ENCODE peak calls at places on chromosomes 4 and X, in five cellular contexts. D is activated CD4-positive, alpha-beta T cell treated with anti-CD3 and anti-CD28 coated beads, Interleukin-2, amount 50 U/mL, for 24 hours; S is PC-3; L is stimulated activated CD8-positive, alpha-beta memory T cell treated with anti-CD3 and anti-CD28 coated beads, Interleukin-4, amount 100 ng/mL, for 1 hour; C is A172. Y is an unnamed sample.

GRCh38 chrX:1592863-1593201 is 1.4 kb downstream of the AKAP17A start:
- DNase-seq in C (no peak), D (no peak), L (no peak), S (no peak), Y (no peak)

GRCh38 chr4:10031663-10032590 is 10.6 kb upstream of the SLC2A9 start:
- DNase-seq in C (no peak), S (no peak), L (no peak), D (no peak), Y (no peak)

GRCh38 chrX:120457766-120458180 is 11.3 kb downstream of the LAMP2 start:
- DNase-seq in L (no peak), S (peak), D (no peak), C (peak), Y (no peak)

GRCh38 chr4:57163530-57164459 is 53.6 kb upstream of the IGFBP7 start:
- DNase-seq in D (peak), L (peak), S (peak), C (peak), Y (peak)

GRCh38 chr4:181018998-181019397 is 1224.2 kb upstream of the TENM3 start:
- DNase-seq in L (no peak), S (no peak), D (no peak), C (no peak), Y (no peak)

GRCh38 chr4:22190855-22191254 is 242.3 kb upstream of the KCNIP4 start:
- DNase-seq in L (no peak), D (no peak), C (peak), S (peak), Y (no peak)

GRCh38 chr4:123953556-123953955 is 557.0 kb downstream of the SPRY1 start:
- DNase-seq in D (no peak), S (no peak), L (no peak), C (no peak), Y (no peak)

GRCh38 chrX:136866337-136867095 is 14.0 kb downstream of the RBMX start:
- DNase-seq in L (no peak), S (no peak), D (no peak), C (no peak), Y (peak)

GRCh38 chrX:138775501-138775900 is 64.0 kb upstream of the FGF13 start:
- DNase-seq in S (peak), L (no peak), C (peak), D (no peak), Y (peak)

GRCh38 chr4:132587626-132588025 is 561.5 kb upstream of the PCDH10 start:
- DNase-seq in C (peak), S (peak), L (no peak), D (no peak), Y (no peak)

GRCh38 chr4:42391981-42392380 is 5.3 kb upstream of the SHISA3 start:
- DNase-seq in D (no peak), L (no peak), S (no peak), C (peak), Y (no peak)

GRCh38 chrX:23797371-23798128 is 14.6 kb downstream of the SAT1 start:
- DNase-seq in S (peak), L (no peak), C (no peak), D (no peak), Y (no peak)

GRCh38 chrX:68997911-68998310 is 167.3 kb downstream of the PJA1 start:
- DNase-seq in C (no peak), D (no peak), S (peak), L (no peak), Y (peak)

GRCh38 chrX:149825424-149825823 is 43.7 kb downstream of the MAGEA9 start:
- DNase-seq in S (peak), L (peak), C (peak), D (peak), Y (no peak)

GRCh38 chr4:103092245-103092644 is 7.4 kb downstream of the BDH2 start:
- DNase-seq in D (no peak), L (no peak), S (no peak), C (no peak), Y (no peak)

GRCh38 chr4:128830906-128831525 is 21.5 kb downstream of the JADE1 start:
- DNase-seq in L (no peak), D (no peak), C (no peak), S (no peak), Y (peak)

GRCh38 chr4:168751263-168752225 is 254.7 kb downstream of the PALLD start:
- DNase-seq in D (no peak), S (no peak), C (no peak), L (no peak), Y (no peak)

GRCh38 chr4:40763228-40763716 is 13.5 kb downstream of the NSUN7 start:
- DNase-seq in S (no peak), L (no peak), D (no peak), C (no peak), Y (no peak)

GRCh38 chr4:85132117-85132516 is 165.6 kb upstream of the WDFY3 start:
- DNase-seq in L (no peak), D (no peak), C (no peak), S (no peak), Y (no peak)

GRCh38 chr4:155569471-155569870 is 97.2 kb upstream of the GUCY1A1 start:
- DNase-seq in S (no peak), L (no peak), C (no peak), D (no peak), Y (no peak)

GRCh38 chrX:39848900-39849299 is 248.9 kb downstream of the BCOR start:
- DNase-seq in S (peak), D (no peak), C (peak), L (no peak), Y (no peak)

GRCh38 chr4:6916587-6917444 is 7.2 kb downstream of the TBC1D14 start:
- DNase-seq in L (no peak), D (no peak), S (no peak), C (peak), Y (no peak)

GRCh38 chr4:123587983-123588494 is 191.4 kb downstream of the SPRY1 start:
- DNase-seq in D (no peak), C (peak), S (peak), L (no peak), Y (no peak)

GRCh38 chr4:6333301-6334202 is 63.9 kb downstream of the WFS1 start:
- DNase-seq in C (no peak), L (no peak), D (no peak), S (peak), Y (no peak)

Y was measured in G401.